ENCODE peak calls at places on chromosomes 11 and 22, in four cellular contexts. K is Calu3; M is stimulated activated CD8-positive, alpha-beta memory T cell treated with anti-CD3 and anti-CD28 coated beads, Interleukin-15, amount 100 ng/mL, for 24 hours; O is CD4-positive, alpha-beta memory T cell. X is an unnamed sample.

GRCh38 chr11:77446911-77447629 is 26.8 kb downstream of the PAK1 start:
- DNase-seq in M (no peak), K (no peak), O (no peak), X (no peak)

GRCh38 chr11:117933930-117934329 is 4.7 kb upstream of the TMPRSS13 start:
- DNase-seq in O (no peak), M (no peak), K (no peak), X (no peak)

GRCh38 chr22:42874010-42874409 is 16.9 kb upstream of the ARFGAP3 start:
- DNase-seq in O (no peak), K (no peak), M (no peak), X (no peak)

GRCh38 chr11:70098936-70099335 is 20.8 kb downstream of the ANO1 start:
- DNase-seq in M (no peak), O (no peak), K (no peak), X (no peak)

GRCh38 chr11:109421981-109422590 is at the start of gene C11orf87:
- DNase-seq in O (no peak), K (no peak), M (no peak), X (no peak)

GRCh38 chr22:30947163-30947820 is 21.3 kb downstream of the MORC2 start:
- DNase-seq in O (no peak), M (no peak), K (no peak), X (no peak)

GRCh38 chr11:33545941-33546340 is 154.7 kb downstream of the C11orf91 start:
- DNase-seq in K (no peak), M (no peak), O (no peak), X (no peak)

GRCh38 chr11:126589492-126589803 is 234.0 kb downstream of the ST3GAL4 start:
- DNase-seq in M (no peak), K (no peak), O (no peak), X (no peak)

GRCh38 chr11:2578934-2579280 is 120.9 kb downstream of the KCNQ1OT1 start:
- DNase-seq in M (no peak), O (no peak), K (no peak), X (no peak)

GRCh38 chr11:114183041-114183511 is 113.1 kb upstream of the NNMT start:
- DNase-seq in K (no peak), M (peak), O (peak), X (peak)

GRCh38 chr11:117668291-117668690 is 128.7 kb downstream of the DSCAML1 start:
- DNase-seq in O (no peak), K (no peak), M (no peak), X (no peak)

GRCh38 chr22:37897805-37898204 is 8.3 kb upstream of the MICALL1 start:
- DNase-seq in O (no peak), M (no peak), K (no peak), X (no peak)

GRCh38 chr22:48535868-48536690 is 1291.6 kb downstream of the BRD1 start:
- DNase-seq in K (no peak), M (no peak), O (no peak), X (no peak)

GRCh38 chr22:37166675-37167066 is 17.0 kb upstream of the IL2RB start:
- DNase-seq in K (peak), M (peak), O (peak), X (peak)

GRCh38 chr11:60924906-60925684 is 835 bp downstream of the TMEM132A start:
- DNase-seq in M (no peak), O (no peak), K (no peak), X (no peak)

GRCh38 chr11:46437106-46437689 is 45.6 kb upstream of the CHRM4 start:
- DNase-seq in O (no peak), K (no peak), M (no peak), X (no peak)

GRCh38 chr11:70603064-70603755 is 204.9 kb downstream of the CTTN start:
- DNase-seq in O (no peak), M (no peak), K (no peak), X (no peak)

GRCh38 chr11:96337541-96338530 is 5.2 kb downstream of the MAML2 start:
- DNase-seq in O (peak), M (no peak), K (no peak), X (no peak)

GRCh38 chr11:72446929-72447753 is 12.8 kb upstream of the CLPB start:
- DNase-seq in O (peak), M (no peak), K (peak), X (no peak)

GRCh38 chr22:31075961-31076360 is 5.2 kb upstream of the SMTN start:
- DNase-seq in K (no peak), O (no peak), M (no peak), X (no peak)

GRCh38 chr22:36049678-36049997 is 21.0 kb upstream of the RBFOX2 start:
- DNase-seq in K (no peak), M (no peak), O (no peak), X (no peak)

GRCh38 chr22:38291201-38291777 is 18.5 kb upstream of the TMEM184B start:
- DNase-seq in K (no peak), M (no peak), O (no peak), X (no peak)

GRCh38 chr22:27509132-27509920 is 292.2 kb downstream of the MN1 start:
- DNase-seq in M (no peak), O (no peak), K (no peak), X (no peak)

GRCh38 chr22:27300661-27301285 is 500.8 kb downstream of the MN1 start:
- DNase-seq in M (no peak), O (no peak), K (no peak), X (no peak)